ENCODE peak calls at places on chromosomes 7 and 10, in five cellular contexts. One of them, this sample, is unnamed.
A peak's percentile ranks its signal among the peaks of the same experiment; 100 is the strongest.

GRCh38 chr7:116249969-116250553 is 39.7 kb downstream of the TES start:
- DNase-seq in uterus: no peak
- DNase-seq in heart left ventricle: no peak
- DNase-seq in GM23248: peak; percentile 62
- DNase-seq in brain microvascular endothelial cell: peak; percentile 62
- DNase-seq in this sample: no peak

GRCh38 chr10:75050520-75050919 is 60.9 kb upstream of the SAMD8 start:
- DNase-seq in uterus: no peak
- DNase-seq in heart left ventricle: no peak
- DNase-seq in GM23248: no peak
- DNase-seq in brain microvascular endothelial cell: no peak
- DNase-seq in this sample: no peak

GRCh38 chr10:75000748-75001321 is 110.6 kb upstream of the SAMD8 start:
- DNase-seq in uterus: no peak
- DNase-seq in heart left ventricle: no peak
- DNase-seq in GM23248: no peak
- DNase-seq in brain microvascular endothelial cell: no peak
- DNase-seq in this sample: no peak

GRCh38 chr7:8386926-8387550 is 46.4 kb upstream of the NXPH1 start:
- DNase-seq in uterus: no peak
- DNase-seq in heart left ventricle: no peak
- DNase-seq in GM23248: no peak
- DNase-seq in brain microvascular endothelial cell: no peak
- DNase-seq in this sample: no peak

GRCh38 chr7:87058739-87059524 is 522 bp downstream of the ELAPOR2 start:
- DNase-seq in uterus: no peak
- DNase-seq in heart left ventricle: peak; percentile 19
- DNase-seq in GM23248: peak; percentile 7
- DNase-seq in brain microvascular endothelial cell: no peak
- DNase-seq in this sample: peak; percentile 24

GRCh38 chr10:24900888-24901685 is 51.3 kb downstream of the PRTFDC1 start:
- DNase-seq in uterus: no peak
- DNase-seq in heart left ventricle: no peak
- DNase-seq in GM23248: no peak
- DNase-seq in brain microvascular endothelial cell: no peak
- DNase-seq in this sample: no peak

GRCh38 chr7:145105561-145105960 is 269.7 kb upstream of the TPK1 start:
- DNase-seq in uterus: no peak
- DNase-seq in heart left ventricle: no peak
- DNase-seq in GM23248: no peak
- DNase-seq in brain microvascular endothelial cell: no peak
- DNase-seq in this sample: no peak

GRCh38 chr7:17427924-17428323 is 129.5 kb downstream of the AHR start:
- DNase-seq in uterus: no peak
- DNase-seq in heart left ventricle: no peak
- DNase-seq in GM23248: no peak
- DNase-seq in brain microvascular endothelial cell: no peak
- DNase-seq in this sample: no peak

GRCh38 chr10:131872837-131873375 is 27.9 kb upstream of the PPP2R2D start:
- DNase-seq in uterus: no peak
- DNase-seq in heart left ventricle: no peak
- DNase-seq in GM23248: no peak
- DNase-seq in brain microvascular endothelial cell: no peak
- DNase-seq in this sample: no peak

GRCh38 chr10:125134916-125135770 is 25.2 kb downstream of the CTBP2 start:
- DNase-seq in uterus: no peak
- DNase-seq in heart left ventricle: no peak
- DNase-seq in GM23248: no peak
- DNase-seq in brain microvascular endothelial cell: no peak
- DNase-seq in this sample: no peak

GRCh38 chr7:45885264-45885882 is 2.9 kb upstream of the IGFBP1 start:
- DNase-seq in uterus: no peak
- DNase-seq in heart left ventricle: no peak
- DNase-seq in GM23248: peak; percentile 33
- DNase-seq in brain microvascular endothelial cell: no peak
- DNase-seq in this sample: no peak

GRCh38 chr7:98733036-98733435 is 116.0 kb downstream of the NPTX2 start:
- DNase-seq in uterus: no peak
- DNase-seq in heart left ventricle: no peak
- DNase-seq in GM23248: peak; percentile 30
- DNase-seq in brain microvascular endothelial cell: peak; percentile 31
- DNase-seq in this sample: no peak

GRCh38 chr10:98030991-98031431 is 590 bp upstream of the CRTAC1 start:
- DNase-seq in uterus: no peak
- DNase-seq in heart left ventricle: no peak
- DNase-seq in GM23248: no peak
- DNase-seq in brain microvascular endothelial cell: no peak
- DNase-seq in this sample: no peak

GRCh38 chr10:110525349-110526260 is 27.9 kb downstream of the DUSP5 start:
- DNase-seq in uterus: no peak
- DNase-seq in heart left ventricle: no peak
- DNase-seq in GM23248: peak; percentile 91
- DNase-seq in brain microvascular endothelial cell: no peak
- DNase-seq in this sample: no peak

GRCh38 chr7:128453836-128454804 is 1.6 kb upstream of the HILPDA start:
- DNase-seq in uterus: peak; percentile 92
- DNase-seq in heart left ventricle: peak; percentile 88
- DNase-seq in GM23248: peak; percentile 84
- DNase-seq in brain microvascular endothelial cell: peak; percentile 52
- DNase-seq in this sample: peak; percentile 38
- H3K27ac ChIP-seq in uterus: peak overlapping the region; percentile 90
- H3K27ac ChIP-seq in heart left ventricle: peak overlapping the region; percentile 96
- H3K27ac ChIP-seq in GM23248: peak overlapping the region; percentile 97
- H3K27ac ChIP-seq in brain microvascular endothelial cell: peak overlapping the region; percentile 83
- H3K27ac ChIP-seq in this sample: peak overlapping the region; percentile 69

GRCh38 chr7:112430649-112431048 is 19.6 kb upstream of the IFRD1 start:
- DNase-seq in uterus: no peak
- DNase-seq in heart left ventricle: no peak
- DNase-seq in GM23248: no peak
- DNase-seq in brain microvascular endothelial cell: no peak
- DNase-seq in this sample: no peak

GRCh38 chr7:112428715-112429114 is 21.5 kb upstream of the IFRD1 start:
- DNase-seq in uterus: no peak
- DNase-seq in heart left ventricle: no peak
- DNase-seq in GM23248: no peak
- DNase-seq in brain microvascular endothelial cell: no peak
- DNase-seq in this sample: no peak

GRCh38 chr7:112431803-112432202 is 18.5 kb upstream of the IFRD1 start:
- DNase-seq in uterus: no peak
- DNase-seq in heart left ventricle: no peak
- DNase-seq in GM23248: no peak
- DNase-seq in brain microvascular endothelial cell: no peak
- DNase-seq in this sample: no peak

GRCh38 chr7:112423987-112424386 is 26.3 kb upstream of the IFRD1 start:
- DNase-seq in uterus: no peak
- DNase-seq in heart left ventricle: no peak
- DNase-seq in GM23248: no peak
- DNase-seq in brain microvascular endothelial cell: no peak
- DNase-seq in this sample: no peak

DNA sequence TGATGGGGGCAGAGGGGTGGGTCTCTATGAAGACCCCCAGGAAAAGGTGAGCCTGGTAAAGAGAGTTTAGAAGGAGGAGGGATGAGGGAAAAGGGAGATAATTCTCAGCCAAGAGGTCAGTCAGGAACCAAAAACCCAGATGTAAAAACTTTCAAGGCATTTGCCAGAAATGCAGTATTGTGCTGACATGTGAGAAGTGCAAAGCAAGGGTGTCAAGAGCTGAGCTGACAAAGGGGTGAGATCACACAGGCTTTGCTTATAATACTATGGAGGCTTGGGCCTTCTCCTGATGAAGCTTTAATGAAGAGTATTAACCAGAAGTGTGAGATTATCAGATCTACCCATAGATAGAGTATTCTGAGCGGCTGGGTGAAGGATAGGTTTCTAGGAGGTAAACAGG is 22.3 kb upstream of the IFRD1 start:
- DNase-seq in uterus: no peak
- DNase-seq in heart left ventricle: no peak
- DNase-seq in GM23248: no peak
- DNase-seq in brain microvascular endothelial cell: no peak
- DNase-seq in this sample: no peak
- H3K27ac ChIP-seq in uterus: no peak overlapping the region
- H3K27ac ChIP-seq in heart left ventricle: no peak overlapping the region
- H3K27ac ChIP-seq in GM23248: no peak overlapping the region
- H3K27ac ChIP-seq in brain microvascular endothelial cell: no peak overlapping the region
- H3K27ac ChIP-seq in this sample: no peak overlapping the region

GRCh38 chr7:99739699-99740572 is 4.9 kb upstream of the CYP3A7 start:
- DNase-seq in uterus: no peak
- DNase-seq in heart left ventricle: no peak
- DNase-seq in GM23248: no peak
- DNase-seq in brain microvascular endothelial cell: no peak
- DNase-seq in this sample: no peak
- H3K27ac ChIP-seq in uterus: no peak overlapping the region
- H3K27ac ChIP-seq in heart left ventricle: no peak overlapping the region
- H3K27ac ChIP-seq in GM23248: peak overlapping the region; percentile 46
- H3K27ac ChIP-seq in brain microvascular endothelial cell: no peak overlapping the region
- H3K27ac ChIP-seq in this sample: no peak overlapping the region

DNA sequence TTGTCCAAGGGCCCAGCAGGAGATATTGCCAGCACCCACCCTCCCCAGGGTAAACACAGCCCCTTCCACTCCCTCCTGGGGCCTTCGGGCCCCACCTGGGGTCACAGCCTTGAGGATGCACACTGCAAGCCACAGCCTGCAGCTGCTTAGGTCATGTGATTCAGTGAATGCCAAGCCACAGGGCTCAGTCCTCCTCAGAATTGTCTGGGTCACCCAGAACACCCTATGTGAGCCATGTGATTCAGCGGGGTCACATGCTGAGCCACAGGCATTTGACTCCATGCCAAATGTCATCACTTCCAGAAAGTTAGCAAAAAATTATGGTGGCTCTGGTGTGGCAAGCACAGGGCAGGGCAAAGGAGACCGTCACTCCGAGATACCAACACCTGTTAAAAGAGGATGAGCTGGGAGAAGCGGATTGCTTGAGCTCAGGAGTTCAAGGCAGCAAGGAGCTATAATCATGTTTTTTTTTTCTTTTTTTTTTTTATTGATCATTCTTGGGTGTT is 17.2 kb upstream of the PSAP start:
- DNase-seq in uterus: no peak
- DNase-seq in heart left ventricle: peak; percentile 52
- DNase-seq in GM23248: peak; percentile 77
- DNase-seq in brain microvascular endothelial cell: peak; percentile 80
- DNase-seq in this sample: peak; percentile 38
- H3K27ac ChIP-seq in uterus: no peak overlapping the region
- H3K27ac ChIP-seq in heart left ventricle: peak overlapping the region; percentile 67
- H3K27ac ChIP-seq in GM23248: no peak overlapping the region
- H3K27ac ChIP-seq in brain microvascular endothelial cell: no peak overlapping the region
- H3K27ac ChIP-seq in this sample: no peak overlapping the region